ENCODE peak calls at places on chromosome 13, in six cellular contexts. B is cardiac muscle cell, J is body of pancreas, L is astrocyte, Z is osteoblast, S is colonic mucosa. G is an unnamed sample.

GRCh38 chr13:28820099-28821051 is at the start of gene MTUS2:
- DNase-seq in B (no peak), J (no peak), L (no peak), Z (peak; percentile 34), S (no peak), G (no peak)

GRCh38 chr13:80132741-80133601 is 208.0 kb downstream of the SPRY2 start:
- DNase-seq in B (peak; percentile 85), J (peak; percentile 54), L (peak; percentile 71), Z (peak; percentile 75), S (peak; percentile 87), G (peak; percentile 38)

GRCh38 chr13:48493851-48494250 is 39.0 kb downstream of the RCBTB2 start:
- DNase-seq in B (peak; percentile 66), J (no peak), L (no peak), Z (no peak), S (no peak), G (no peak)

GRCh38 chr13:42355118-42355840 is 83.3 kb downstream of the AKAP11 start:
- DNase-seq in B (no peak), J (no peak), L (no peak), Z (peak; percentile 50), S (no peak), G (no peak)

GRCh38 chr13:112688560-112689497 is 1.0 kb upstream of the ATP11A start:
- DNase-seq in B (no peak), J (no peak), L (no peak), Z (peak; percentile 94), S (peak; percentile 27), G (no peak)

GRCh38 chr13:101916108-101916757 is 463.8 kb downstream of the ITGBL1 start:
- DNase-seq in B (peak; percentile 4), J (no peak), L (no peak), Z (peak; percentile 81), S (no peak), G (no peak)

GRCh38 chr13:22903925-22904324 is 276.9 kb upstream of the SGCG start:
- DNase-seq in B (no peak), J (no peak), L (no peak), Z (no peak), S (no peak), G (no peak)

GRCh38 chr13:94596575-94596971 is 621 bp upstream of the TGDS start:
- DNase-seq in B (no peak), J (no peak), L (no peak), Z (no peak), S (peak; percentile 26), G (no peak)

GRCh38 chr13:44238011-44238421 is 135.6 kb upstream of the SERP2 start:
- DNase-seq in B (peak; percentile 56), J (no peak), L (peak; percentile 36), Z (no peak), S (no peak), G (no peak)

GRCh38 chr13:35140321-35140720 is 198.3 kb downstream of the NBEA start:
- DNase-seq in B (no peak), J (no peak), L (no peak), Z (no peak), S (no peak), G (no peak)

GRCh38 chr13:97220151-97220900 is 1.8 kb upstream of the MBNL2 start:
- DNase-seq in B (no peak), J (no peak), L (no peak), Z (no peak), S (no peak), G (no peak)

GRCh38 chr13:32881792-32882175 is 134.4 kb upstream of the KL start:
- DNase-seq in B (no peak), J (no peak), L (no peak), Z (no peak), S (no peak), G (no peak)

GRCh38 chr13:113216165-113217056 is 7.0 kb downstream of the CUL4A start:
- DNase-seq in B (peak; percentile 52), J (peak; percentile 58), L (peak; percentile 78), Z (peak; percentile 94), S (peak; percentile 40), G (no peak)

GRCh38 chr13:50685491-50685890 is 158.0 kb downstream of the DLEU7 start:
- DNase-seq in B (peak; percentile 57), J (peak; percentile 32), L (peak; percentile 37), Z (no peak), S (peak; percentile 50), G (no peak)

GRCh38 chr13:22960827-22961226 is 220.0 kb upstream of the SGCG start:
- DNase-seq in B (no peak), J (no peak), L (no peak), Z (no peak), S (no peak), G (no peak)

GRCh38 chr13:55266644-55267043 is 1874.1 kb upstream of the PRR20A start:
- DNase-seq in B (no peak), J (no peak), L (no peak), Z (no peak), S (no peak), G (no peak)

GRCh38 chr13:27783111-27783510 is 9.2 kb upstream of the GSX1 start:
- DNase-seq in B (peak; percentile 29), J (peak; percentile 32), L (no peak), Z (no peak), S (no peak), G (no peak)

GRCh38 chr13:106500450-106500849 is 35.0 kb downstream of the EFNB2 start:
- DNase-seq in B (peak; percentile 58), J (no peak), L (peak; percentile 56), Z (no peak), S (no peak), G (no peak)

GRCh38 chr13:103203750-103204330 is 137.6 kb upstream of the SLC10A2 start:
- DNase-seq in B (no peak), J (no peak), L (no peak), Z (no peak), S (no peak), G (no peak)

GRCh38 chr13:27637289-27637626 is 15.6 kb downstream of the POLR1D start:
- DNase-seq in B (no peak), J (no peak), L (no peak), Z (no peak), S (no peak), G (no peak)

GRCh38 chr13:60431108-60431700 is 34.2 kb downstream of the TDRD3 start:
- DNase-seq in B (peak; percentile 78), J (no peak), L (peak; percentile 50), Z (no peak), S (no peak), G (no peak)

GRCh38 chr13:98141938-98142426 is 912 bp upstream of the FARP1 start:
- DNase-seq in B (peak; percentile 5), J (peak; percentile 51), L (no peak), Z (no peak), S (peak; percentile 27), G (no peak)

GRCh38 chr13:111322916-111323331 is 2.5 kb downstream of the TEX29 start:
- DNase-seq in B (no peak), J (no peak), L (no peak), Z (no peak), S (no peak), G (no peak)

GRCh38 chr13:113991676-113992179 is 17.9 kb upstream of the C13orf46 start:
- DNase-seq in B (no peak), J (no peak), L (no peak), Z (no peak), S (no peak), G (no peak)

GRCh38 chr13:28313579-28313978 is 175.2 kb downstream of the PAN3 start:
- DNase-seq in B (peak; percentile 68), J (no peak), L (no peak), Z (peak; percentile 70), S (no peak), G (no peak)

GRCh38 chr13:92682832-92683517 is 543.6 kb upstream of the GPC6 start:
- DNase-seq in B (peak; percentile 69), J (no peak), L (no peak), Z (no peak), S (no peak), G (no peak)

GRCh38 chr13:113166266-113166665 is 7.8 kb downstream of the PROZ start:
- DNase-seq in B (no peak), J (no peak), L (no peak), Z (no peak), S (no peak), G (no peak)

GRCh38 chr13:25252229-25252628 is 35.1 kb downstream of the MTMR6 start:
- DNase-seq in B (no peak), J (no peak), L (no peak), Z (no peak), S (no peak), G (no peak)
- H3K36me3 ChIP-seq in B (peaks cover 39% of the 10 kb centered on the region), J (peaks cover 14% of the 10 kb centered on the region), L (peaks cover 23% of the 10 kb centered on the region), Z (peaks cover 22% of the 10 kb centered on the region), S (peaks cover 7% of the 10 kb centered on the region), G (peaks cover 17% of the 10 kb centered on the region)

GRCh38 chr13:53138369-53139036 is 109.9 kb downstream of the OLFM4 start:
- DNase-seq in B (peak; percentile 82), J (no peak), L (no peak), Z (no peak), S (no peak), G (no peak)

GRCh38 chr13:53141336-53141735 is 112.7 kb downstream of the OLFM4 start:
- DNase-seq in B (no peak), J (no peak), L (no peak), Z (peak; percentile 49), S (no peak), G (no peak)

GRCh38 chr13:53142301-53142700 is 113.7 kb downstream of the OLFM4 start:
- DNase-seq in B (peak; percentile 40), J (no peak), L (peak; percentile 8), Z (no peak), S (no peak), G (no peak)

GRCh38 chr13:53136554-53136953 is 107.9 kb downstream of the OLFM4 start:
- DNase-seq in B (peak; percentile 6), J (no peak), L (no peak), Z (no peak), S (no peak), G (no peak)

GRCh38 chr13:53137777-53138176 is 109.2 kb downstream of the OLFM4 start:
- DNase-seq in B (peak; percentile 94), J (no peak), L (peak; percentile 19), Z (no peak), S (peak; percentile 27), G (no peak)
- H3K4me3 ChIP-seq in B (no peak overlapping the region), J (no peak overlapping the region), L (no peak overlapping the region), Z (no peak overlapping the region), S (no peak overlapping the region), G (peak overlapping the region; percentile 34)

GRCh38 chr13:108215428-108215827 is at the start of gene LIG4:
- DNase-seq in B (peak; percentile 96), J (peak; percentile 92), L (peak; percentile 86), Z (peak; percentile 99), S (peak; percentile 89), G (peak; percentile 35)
- H3K27ac ChIP-seq in B (peak within 1 kb of the TSS; percentile 34), J (peak within 1 kb of the TSS; percentile 44), L (peak within 1 kb of the TSS; percentile 45), Z (peak within 1 kb of the TSS; percentile 81), S (peak within 1 kb of the TSS; percentile 1), G (peak within 1 kb of the TSS; percentile 51)

GRCh38 chr13:100662470-100663211 is 12.0 kb downstream of the TMTC4 start:
- DNase-seq in B (no peak), J (no peak), L (no peak), Z (no peak), S (no peak), G (no peak)

GRCh38 chr13:100667894-100668293 is 6.7 kb downstream of the TMTC4 start:
- DNase-seq in B (no peak), J (no peak), L (no peak), Z (no peak), S (no peak), G (no peak)

GRCh38 chr13:100665403-100665802 is 9.2 kb downstream of the TMTC4 start:
- DNase-seq in B (no peak), J (no peak), L (no peak), Z (no peak), S (no peak), G (no peak)

GRCh38 chr13:100666124-100666523 is 8.5 kb downstream of the TMTC4 start:
- DNase-seq in B (peak; percentile 37), J (no peak), L (no peak), Z (no peak), S (no peak), G (no peak)

GRCh38 chr13:100664171-100664900 is 10.3 kb downstream of the TMTC4 start:
- DNase-seq in B (no peak), J (no peak), L (no peak), Z (no peak), S (no peak), G (no peak)
- H3K36me3 ChIP-seq in B (peaks cover 17% of the 10 kb centered on the region), J (peaks cover 20% of the 10 kb centered on the region), L (peaks cover 17% of the 10 kb centered on the region), Z (peaks cover 13% of the 10 kb centered on the region), S (no peaks in the 10 kb centered on the region), G (peaks cover 27% of the 10 kb centered on the region)

G was measured in thoracic aorta.